ENCODE peak calls at places on chromosomes 5 and 9, in eight cellular contexts. One of them, this sample, is unnamed. For H3K27me3, the result is how much of the 10 kb centered on the place peaks cover.

GRCh38 chr5:67976812-67977455 is 238.6 kb upstream of the PIK3R1 start:
- DNase-seq in colonic mucosa: no peak
- DNase-seq in AG04450: no peak
- DNase-seq in neuronal stem cell: no peak
- DNase-seq in IMR-90: no peak
- DNase-seq in aorta: no peak
- DNase-seq in CD8-positive, alpha-beta memory T cell: no peak
- DNase-seq in left ventricle myocardium inferior: no peak
- DNase-seq in this sample: no peak

GRCh38 chr9:116368680-116369079 is 215.1 kb downstream of the PAPPA start:
- DNase-seq in colonic mucosa: no peak
- DNase-seq in AG04450: no peak
- DNase-seq in neuronal stem cell: no peak
- DNase-seq in IMR-90: no peak
- DNase-seq in aorta: no peak
- DNase-seq in CD8-positive, alpha-beta memory T cell: no peak
- DNase-seq in left ventricle myocardium inferior: no peak
- DNase-seq in this sample: no peak

GRCh38 chr5:176800024-176800423 is 10.3 kb upstream of the UNC5A start:
- DNase-seq in colonic mucosa: no peak
- DNase-seq in AG04450: no peak
- DNase-seq in neuronal stem cell: no peak
- DNase-seq in IMR-90: no peak
- DNase-seq in aorta: no peak
- DNase-seq in CD8-positive, alpha-beta memory T cell: no peak
- DNase-seq in left ventricle myocardium inferior: no peak
- DNase-seq in this sample: no peak

GRCh38 chr5:35041251-35041650 is 6.5 kb downstream of the AGXT2 start:
- DNase-seq in colonic mucosa: no peak
- DNase-seq in AG04450: no peak
- DNase-seq in neuronal stem cell: no peak
- DNase-seq in IMR-90: peak
- DNase-seq in aorta: no peak
- DNase-seq in CD8-positive, alpha-beta memory T cell: no peak
- DNase-seq in left ventricle myocardium inferior: no peak
- DNase-seq in this sample: no peak

GRCh38 chr9:93231121-93231694 is 47.3 kb downstream of the WNK2 start:
- DNase-seq in colonic mucosa: peak
- DNase-seq in AG04450: no peak
- DNase-seq in neuronal stem cell: no peak
- DNase-seq in IMR-90: no peak
- DNase-seq in aorta: no peak
- DNase-seq in CD8-positive, alpha-beta memory T cell: no peak
- DNase-seq in left ventricle myocardium inferior: peak
- DNase-seq in this sample: no peak

GRCh38 chr5:350355-350754 is 28.8 kb downstream of the AHRR start:
- DNase-seq in colonic mucosa: no peak
- DNase-seq in AG04450: no peak
- DNase-seq in neuronal stem cell: no peak
- DNase-seq in IMR-90: no peak
- DNase-seq in aorta: no peak
- DNase-seq in CD8-positive, alpha-beta memory T cell: no peak
- DNase-seq in left ventricle myocardium inferior: no peak
- DNase-seq in this sample: no peak

GRCh38 chr9:127915325-127915752 is 1.5 kb downstream of the ST6GALNAC4 start:
- DNase-seq in colonic mucosa: peak
- DNase-seq in AG04450: no peak
- DNase-seq in neuronal stem cell: no peak
- DNase-seq in IMR-90: no peak
- DNase-seq in aorta: no peak
- DNase-seq in CD8-positive, alpha-beta memory T cell: no peak
- DNase-seq in left ventricle myocardium inferior: no peak
- DNase-seq in this sample: no peak

GRCh38 chr5:67620386-67621039 is 423.9 kb upstream of the CD180 start:
- DNase-seq in colonic mucosa: peak
- DNase-seq in AG04450: no peak
- DNase-seq in neuronal stem cell: no peak
- DNase-seq in IMR-90: no peak
- DNase-seq in aorta: no peak
- DNase-seq in CD8-positive, alpha-beta memory T cell: no peak
- DNase-seq in left ventricle myocardium inferior: no peak
- DNase-seq in this sample: no peak

GRCh38 chr5:543755-544674 is 19.8 kb upstream of the SLC9A3 start:
- DNase-seq in colonic mucosa: peak
- DNase-seq in AG04450: no peak
- DNase-seq in neuronal stem cell: no peak
- DNase-seq in IMR-90: no peak
- DNase-seq in aorta: peak
- DNase-seq in CD8-positive, alpha-beta memory T cell: no peak
- DNase-seq in left ventricle myocardium inferior: peak
- DNase-seq in this sample: peak

GRCh38 chr5:150486402-150487198 is 21.3 kb upstream of the NDST1 start:
- DNase-seq in colonic mucosa: peak
- DNase-seq in AG04450: no peak
- DNase-seq in neuronal stem cell: peak
- DNase-seq in IMR-90: peak
- DNase-seq in aorta: peak
- DNase-seq in CD8-positive, alpha-beta memory T cell: peak
- DNase-seq in left ventricle myocardium inferior: peak
- DNase-seq in this sample: peak

GRCh38 chr9:37700900-37701299 is 50.1 kb downstream of the FRMPD1 start:
- DNase-seq in colonic mucosa: no peak
- DNase-seq in AG04450: no peak
- DNase-seq in neuronal stem cell: no peak
- DNase-seq in IMR-90: no peak
- DNase-seq in aorta: no peak
- DNase-seq in CD8-positive, alpha-beta memory T cell: no peak
- DNase-seq in left ventricle myocardium inferior: no peak
- DNase-seq in this sample: no peak

GRCh38 chr9:37705787-37706186 is 47.8 kb upstream of the TRMT10B start:
- DNase-seq in colonic mucosa: no peak
- DNase-seq in AG04450: no peak
- DNase-seq in neuronal stem cell: no peak
- DNase-seq in IMR-90: no peak
- DNase-seq in aorta: no peak
- DNase-seq in CD8-positive, alpha-beta memory T cell: no peak
- DNase-seq in left ventricle myocardium inferior: no peak
- DNase-seq in this sample: no peak

GRCh38 chr9:37694355-37694754 is 43.6 kb downstream of the FRMPD1 start:
- DNase-seq in colonic mucosa: no peak
- DNase-seq in AG04450: no peak
- DNase-seq in neuronal stem cell: no peak
- DNase-seq in IMR-90: no peak
- DNase-seq in aorta: no peak
- DNase-seq in CD8-positive, alpha-beta memory T cell: no peak
- DNase-seq in left ventricle myocardium inferior: no peak
- DNase-seq in this sample: no peak

DNA sequence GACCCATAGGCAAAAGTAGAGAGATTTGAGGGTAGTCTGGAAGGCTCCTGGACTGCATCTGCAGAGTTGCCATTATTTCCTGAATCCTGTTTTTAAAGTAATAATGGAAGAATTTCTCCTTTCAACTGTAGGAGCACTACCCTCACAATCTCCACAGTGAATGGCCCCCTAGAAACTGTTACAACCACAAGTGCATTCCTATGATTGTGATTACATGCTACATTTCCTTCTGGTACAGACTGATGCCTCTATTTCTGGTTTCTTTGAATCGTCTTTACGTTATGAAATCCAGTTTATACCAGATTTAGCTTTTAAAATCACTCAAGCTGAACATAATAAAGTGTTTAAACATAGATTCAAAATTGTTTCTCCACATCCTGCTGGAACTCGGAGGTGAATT is 49.4 kb downstream of the FRMPD1 start:
- DNase-seq in colonic mucosa: no peak
- DNase-seq in AG04450: no peak
- DNase-seq in neuronal stem cell: no peak
- DNase-seq in IMR-90: no peak
- DNase-seq in aorta: no peak
- DNase-seq in CD8-positive, alpha-beta memory T cell: no peak
- DNase-seq in left ventricle myocardium inferior: no peak
- DNase-seq in this sample: no peak
- H3K27me3 ChIP-seq in colonic mucosa: under half
- H3K27me3 ChIP-seq in AG04450: under half
- H3K27me3 ChIP-seq in neuronal stem cell: under half
- H3K27me3 ChIP-seq in IMR-90: under half
- H3K27me3 ChIP-seq in aorta: under half
- H3K27me3 ChIP-seq in CD8-positive, alpha-beta memory T cell: under half
- H3K27me3 ChIP-seq in left ventricle myocardium inferior: under half
- H3K27me3 ChIP-seq in this sample: under half

DNA sequence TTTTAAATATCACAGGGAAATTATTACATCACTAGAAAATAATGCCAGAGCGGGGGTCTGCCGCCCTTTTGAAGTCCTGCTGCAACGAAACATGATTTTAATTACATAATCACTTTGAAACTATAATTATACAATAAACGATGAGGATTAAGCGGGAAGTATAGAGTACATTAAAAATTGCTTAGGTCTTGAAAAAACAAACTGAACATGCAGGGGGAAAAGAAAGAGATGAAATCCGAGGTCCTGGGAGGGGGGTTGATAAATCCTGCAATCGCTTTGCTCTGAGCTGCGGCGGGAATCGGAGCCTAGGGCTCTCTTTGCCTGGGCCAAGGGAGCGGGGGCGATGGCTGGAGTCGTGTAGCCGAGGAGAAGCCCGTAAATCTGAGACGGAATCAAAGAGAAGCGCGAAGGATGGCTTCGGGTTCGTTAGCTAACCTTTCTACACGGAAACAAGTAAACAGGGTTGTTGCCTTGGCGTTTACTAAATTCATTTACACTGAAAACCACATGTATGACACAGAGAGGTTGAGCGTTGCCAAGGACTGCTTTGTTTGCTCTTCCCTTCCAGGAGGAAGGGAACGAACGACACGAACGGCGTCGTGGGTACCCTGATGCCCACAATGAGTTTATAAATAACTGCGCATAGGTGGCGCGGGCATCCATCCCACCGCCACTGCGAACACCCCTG is 127.7 kb downstream of the TMEM174 start:
- DNase-seq in colonic mucosa: no peak
- DNase-seq in AG04450: no peak
- DNase-seq in neuronal stem cell: peak
- DNase-seq in IMR-90: no peak
- DNase-seq in aorta: no peak
- DNase-seq in CD8-positive, alpha-beta memory T cell: no peak
- DNase-seq in left ventricle myocardium inferior: no peak
- DNase-seq in this sample: no peak
- H3K27me3 ChIP-seq in colonic mucosa: half or more
- H3K27me3 ChIP-seq in AG04450: under half
- H3K27me3 ChIP-seq in neuronal stem cell: half or more
- H3K27me3 ChIP-seq in IMR-90: under half
- H3K27me3 ChIP-seq in aorta: under half
- H3K27me3 ChIP-seq in CD8-positive, alpha-beta memory T cell: half or more
- H3K27me3 ChIP-seq in left ventricle myocardium inferior: half or more
- H3K27me3 ChIP-seq in this sample: under half

DNA sequence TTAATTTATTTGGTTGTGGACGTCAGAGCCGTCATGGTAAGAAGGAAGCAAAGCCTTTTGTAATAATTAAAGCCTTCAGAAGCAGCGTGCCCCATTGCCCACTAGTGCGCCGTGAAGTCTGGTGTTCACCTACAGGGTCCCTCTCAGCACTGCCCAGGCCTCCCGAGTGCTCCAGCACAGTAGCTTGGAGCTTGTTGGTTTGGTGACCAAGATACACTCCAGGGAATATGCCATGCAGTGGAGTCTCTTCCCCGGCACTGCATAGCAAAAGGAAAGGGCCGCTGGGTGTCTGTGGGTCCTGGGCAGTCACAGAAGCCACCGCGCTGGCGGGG is 478 bp upstream of the SYK start:
- DNase-seq in colonic mucosa: no peak
- DNase-seq in AG04450: no peak
- DNase-seq in neuronal stem cell: no peak
- DNase-seq in IMR-90: no peak
- DNase-seq in aorta: no peak
- DNase-seq in CD8-positive, alpha-beta memory T cell: no peak
- DNase-seq in left ventricle myocardium inferior: no peak
- DNase-seq in this sample: no peak
- H3K27me3 ChIP-seq in colonic mucosa: under half
- H3K27me3 ChIP-seq in AG04450: under half
- H3K27me3 ChIP-seq in neuronal stem cell: under half
- H3K27me3 ChIP-seq in IMR-90: under half
- H3K27me3 ChIP-seq in aorta: under half
- H3K27me3 ChIP-seq in CD8-positive, alpha-beta memory T cell: under half
- H3K27me3 ChIP-seq in left ventricle myocardium inferior: half or more
- H3K27me3 ChIP-seq in this sample: under half

DNA sequence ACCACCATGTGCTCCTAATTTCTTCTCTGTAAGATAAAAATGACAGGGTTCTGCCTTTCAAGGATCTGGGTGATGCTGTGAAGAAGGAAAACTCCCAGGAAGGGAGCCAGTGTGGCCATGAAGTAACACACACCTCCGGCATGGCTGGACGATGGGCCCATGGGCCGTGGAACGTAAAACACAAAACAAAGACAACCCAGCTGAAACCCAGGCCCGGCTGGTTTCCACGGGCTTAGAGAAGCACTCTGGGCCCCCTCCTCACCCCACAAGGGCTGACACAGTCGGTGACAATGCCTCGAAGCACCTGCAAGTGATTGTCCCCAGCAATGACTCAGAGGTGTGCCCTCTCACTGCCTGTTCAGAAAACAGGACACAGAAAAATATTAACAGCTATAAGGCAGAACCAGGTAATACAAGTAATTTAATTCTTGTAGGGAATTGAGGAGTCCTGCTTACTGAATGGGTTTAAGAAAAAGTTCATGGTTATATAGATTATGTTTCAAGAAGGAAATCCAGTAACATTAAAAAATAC is 135.3 kb downstream of the ROR2 start:
- DNase-seq in colonic mucosa: no peak
- DNase-seq in AG04450: no peak
- DNase-seq in neuronal stem cell: no peak
- DNase-seq in IMR-90: no peak
- DNase-seq in aorta: peak
- DNase-seq in CD8-positive, alpha-beta memory T cell: no peak
- DNase-seq in left ventricle myocardium inferior: no peak
- DNase-seq in this sample: no peak
- H3K27me3 ChIP-seq in colonic mucosa: under half
- H3K27me3 ChIP-seq in AG04450: under half
- H3K27me3 ChIP-seq in neuronal stem cell: under half
- H3K27me3 ChIP-seq in IMR-90: under half
- H3K27me3 ChIP-seq in aorta: under half
- H3K27me3 ChIP-seq in CD8-positive, alpha-beta memory T cell: under half
- H3K27me3 ChIP-seq in left ventricle myocardium inferior: under half
- H3K27me3 ChIP-seq in this sample: under half

DNA sequence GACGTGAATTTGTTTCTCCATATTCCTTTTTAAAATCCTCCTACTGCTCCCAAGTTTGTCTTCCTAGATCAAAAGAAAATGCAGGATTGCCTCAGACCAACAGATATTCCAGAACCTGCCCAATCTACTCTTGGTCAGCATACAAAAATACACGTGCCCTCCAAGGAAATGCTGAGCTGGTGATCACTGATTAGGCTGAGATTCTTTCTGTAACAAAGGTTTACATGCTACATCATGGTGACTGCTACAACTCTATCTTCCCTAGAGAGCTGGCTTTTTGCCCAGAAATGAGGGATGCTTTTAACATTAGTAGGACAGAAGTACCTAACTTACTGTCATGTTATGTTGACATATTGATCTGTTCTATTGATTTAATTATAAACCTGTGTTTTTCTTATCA is 35.5 kb downstream of the OR2Y1 start:
- DNase-seq in colonic mucosa: no peak
- DNase-seq in AG04450: no peak
- DNase-seq in neuronal stem cell: no peak
- DNase-seq in IMR-90: peak
- DNase-seq in aorta: no peak
- DNase-seq in CD8-positive, alpha-beta memory T cell: no peak
- DNase-seq in left ventricle myocardium inferior: no peak
- DNase-seq in this sample: no peak
- H3K27me3 ChIP-seq in colonic mucosa: under half
- H3K27me3 ChIP-seq in AG04450: under half
- H3K27me3 ChIP-seq in neuronal stem cell: under half
- H3K27me3 ChIP-seq in IMR-90: under half
- H3K27me3 ChIP-seq in aorta: under half
- H3K27me3 ChIP-seq in CD8-positive, alpha-beta memory T cell: under half
- H3K27me3 ChIP-seq in left ventricle myocardium inferior: under half
- H3K27me3 ChIP-seq in this sample: under half

GRCh38 chr9:109440797-109441287 is 57.3 kb downstream of the PTPN3 start:
- DNase-seq in colonic mucosa: peak
- DNase-seq in AG04450: peak
- DNase-seq in neuronal stem cell: peak
- DNase-seq in IMR-90: peak
- DNase-seq in aorta: no peak
- DNase-seq in CD8-positive, alpha-beta memory T cell: no peak
- DNase-seq in left ventricle myocardium inferior: no peak
- DNase-seq in this sample: no peak
- H3K27me3 ChIP-seq in colonic mucosa: under half
- H3K27me3 ChIP-seq in AG04450: under half
- H3K27me3 ChIP-seq in neuronal stem cell: under half
- H3K27me3 ChIP-seq in IMR-90: under half
- H3K27me3 ChIP-seq in aorta: under half
- H3K27me3 ChIP-seq in CD8-positive, alpha-beta memory T cell: under half
- H3K27me3 ChIP-seq in left ventricle myocardium inferior: under half
- H3K27me3 ChIP-seq in this sample: under half